ENCODE peak calls at places on chromosomes 12 and 14, in ten cellular contexts. B is breast epithelium; E is IMR-90; C is transverse colon; A is ascending aorta; N is CD4-positive, CD25-positive, alpha-beta regulatory T cell; X is ovary; D is MM.1S; Q is heart right ventricle; F is CD8-positive, alpha-beta T cell. M is an unnamed sample.

GRCh38 chr14:24279301-24280186 is 8.1 kb upstream of the RABGGTA start:
- DNase-seq in B (no peak), E (no peak), C (no peak), A (no peak), N (peak; percentile 44), X (no peak), D (no peak), Q (peak; percentile 68), F (peak; percentile 3), M (peak; percentile 48)

GRCh38 chr14:99930420-99931274 is 134.6 kb upstream of the EVL start:
- DNase-seq in B (no peak), E (no peak), C (no peak), A (peak; percentile 56), N (no peak), X (no peak), D (no peak), Q (no peak), F (no peak), M (no peak)

GRCh38 chr14:101480747-101481530 is 80.4 kb upstream of the DIO3 start:
- DNase-seq in B (no peak), E (peak; percentile 82), C (peak; percentile 6), A (peak; percentile 61), N (no peak), X (peak; percentile 65), D (no peak), Q (no peak), F (no peak), M (no peak)

GRCh38 chr14:37638599-37638998 is 43.2 kb downstream of the TTC6 start:
- DNase-seq in B (no peak), E (no peak), C (no peak), A (no peak), N (no peak), X (no peak), D (no peak), Q (no peak), F (no peak), M (no peak)

GRCh38 chr12:4615667-4616066 is 33.2 kb downstream of the AKAP3 start:
- DNase-seq in B (no peak), E (no peak), C (no peak), A (no peak), N (no peak), X (no peak), D (no peak), Q (no peak), F (no peak), M (no peak)

GRCh38 chr12:82745807-82746206 is 59.1 kb downstream of the TMTC2 start:
- DNase-seq in B (no peak), E (no peak), C (no peak), A (no peak), N (no peak), X (no peak), D (no peak), Q (no peak), F (no peak), M (no peak)

GRCh38 chr12:91202390-91202789 is 19.8 kb upstream of the DCN start:
- DNase-seq in B (no peak), E (no peak), C (no peak), A (no peak), N (no peak), X (no peak), D (no peak), Q (no peak), F (no peak), M (no peak)

GRCh38 chr12:6664902-6665301 is 2.0 kb upstream of the ING4 start:
- DNase-seq in B (no peak), E (no peak), C (no peak), A (no peak), N (no peak), X (no peak), D (no peak), Q (no peak), F (no peak), M (no peak)

GRCh38 chr14:96407980-96408570 is 16.1 kb downstream of the AK7 start:
- DNase-seq in B (no peak), E (no peak), C (no peak), A (no peak), N (no peak), X (no peak), D (no peak), Q (no peak), F (no peak), M (no peak)

GRCh38 chr14:96410119-96410518 is 18.2 kb downstream of the AK7 start:
- DNase-seq in B (no peak), E (no peak), C (no peak), A (no peak), N (no peak), X (no peak), D (no peak), Q (no peak), F (no peak), M (no peak)

GRCh38 chr14:96408608-96409007 is 16.7 kb downstream of the AK7 start:
- DNase-seq in B (no peak), E (no peak), C (no peak), A (no peak), N (no peak), X (no peak), D (no peak), Q (no peak), F (no peak), M (no peak)

GRCh38 chr14:96413526-96413925 is 21.6 kb downstream of the AK7 start:
- DNase-seq in B (no peak), E (no peak), C (no peak), A (no peak), N (no peak), X (no peak), D (no peak), Q (no peak), F (no peak), M (no peak)

DNA sequence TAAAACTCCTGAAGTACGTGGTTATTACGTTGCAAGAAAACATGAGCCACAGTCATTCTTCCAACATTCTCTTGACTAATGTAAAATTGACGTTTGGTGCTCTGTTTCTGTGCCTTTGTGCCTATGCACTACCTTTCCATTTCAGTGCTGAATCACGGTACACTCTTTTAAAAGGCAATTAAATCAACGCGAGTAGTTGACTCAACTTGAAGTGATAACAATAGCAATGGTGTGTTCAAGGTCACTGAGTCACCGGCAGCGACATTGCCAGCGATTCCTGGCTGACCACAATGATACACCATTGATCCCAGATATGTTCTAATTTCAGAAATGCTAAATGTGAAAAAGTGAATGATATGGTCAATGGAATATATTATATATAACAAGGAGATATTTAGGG is 17.8 kb downstream of the AK7 start:
- DNase-seq in B (no peak), E (no peak), C (no peak), A (no peak), N (no peak), X (no peak), D (no peak), Q (no peak), F (no peak), M (no peak)
- H3K27ac ChIP-seq in B (no peak overlapping the region), E (no peak overlapping the region), C (no peak overlapping the region), A (no peak overlapping the region), N (no peak overlapping the region), X (no peak overlapping the region), D (no peak overlapping the region), Q (no peak overlapping the region), F (no peak overlapping the region), M (no peak overlapping the region)

GRCh38 chr14:29925106-29925722 is 2.4 kb downstream of the PRKD1 start:
- DNase-seq in B (no peak), E (peak; percentile 80), C (no peak), A (no peak), N (no peak), X (no peak), D (no peak), Q (no peak), F (no peak), M (no peak)
- H3K27ac ChIP-seq in B (no peak overlapping the region), E (peak overlapping the region; percentile 16), C (no peak overlapping the region), A (no peak overlapping the region), N (no peak overlapping the region), X (no peak overlapping the region), D (no peak overlapping the region), Q (no peak overlapping the region), F (no peak overlapping the region), M (no peak overlapping the region)

GRCh38 chr14:51534623-51535022 is 117.1 kb upstream of the FRMD6 start:
- DNase-seq in B (peak; percentile 77), E (peak; percentile 67), C (no peak), A (no peak), N (no peak), X (no peak), D (no peak), Q (peak; percentile 16), F (no peak), M (no peak)

GRCh38 chr14:51535443-51536044 is 116.2 kb upstream of the FRMD6 start:
- DNase-seq in B (no peak), E (no peak), C (no peak), A (no peak), N (no peak), X (no peak), D (no peak), Q (no peak), F (no peak), M (no peak)

GRCh38 chr14:51533160-51533559 is 118.5 kb upstream of the FRMD6 start:
- DNase-seq in B (no peak), E (peak; percentile 86), C (no peak), A (no peak), N (no peak), X (no peak), D (no peak), Q (no peak), F (no peak), M (no peak)

GRCh38 chr14:51529731-51530130 is 122.0 kb upstream of the FRMD6 start:
- DNase-seq in B (no peak), E (no peak), C (no peak), A (no peak), N (no peak), X (no peak), D (no peak), Q (no peak), F (no peak), M (no peak)

DNA sequence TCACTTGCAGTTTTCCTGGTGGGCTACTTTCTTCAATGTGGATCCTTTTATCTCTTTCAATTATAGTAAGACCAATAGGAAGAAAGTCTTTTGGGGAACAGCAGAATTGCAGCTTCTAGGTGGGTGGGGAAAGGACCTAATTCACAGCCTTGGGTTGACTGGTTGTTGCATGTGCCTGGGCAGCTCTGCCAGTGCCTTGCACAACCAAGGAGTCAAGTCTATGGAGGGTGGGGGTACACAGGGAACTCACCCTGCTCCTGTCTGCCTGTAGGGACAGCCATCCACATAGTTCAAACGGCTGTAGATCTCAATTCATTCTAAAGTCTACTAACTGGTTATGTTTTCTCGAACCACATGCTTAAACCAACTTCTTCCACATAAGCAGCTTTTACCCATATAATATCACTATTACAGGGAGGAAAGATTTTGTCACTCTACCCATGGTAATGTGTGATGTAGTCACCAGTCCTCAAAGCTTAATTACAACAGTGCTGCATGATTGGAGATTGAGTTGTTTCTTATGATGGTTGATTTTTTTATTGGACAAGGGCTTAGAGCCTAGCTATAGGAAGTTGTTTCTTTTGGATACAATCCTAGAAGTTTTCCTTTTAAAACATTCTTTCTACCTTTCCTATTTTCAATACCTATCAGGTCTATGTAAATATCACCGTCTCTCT is 117.7 kb upstream of the FRMD6 start:
- DNase-seq in B (no peak), E (no peak), C (no peak), A (no peak), N (no peak), X (no peak), D (no peak), Q (no peak), F (no peak), M (no peak)
- H3K27ac ChIP-seq in B (peak overlapping the region; percentile 75), E (no peak overlapping the region), C (no peak overlapping the region), A (no peak overlapping the region), N (no peak overlapping the region), X (no peak overlapping the region), D (no peak overlapping the region), Q (no peak overlapping the region), F (no peak overlapping the region), M (no peak overlapping the region)

GRCh38 chr14:89337912-89338311 is 79.1 kb downstream of the FOXN3 start:
- DNase-seq in B (no peak), E (peak; percentile 29), C (no peak), A (no peak), N (no peak), X (no peak), D (no peak), Q (peak; percentile 40), F (no peak), M (no peak)

GRCh38 chr14:89339579-89339978 is 77.5 kb downstream of the FOXN3 start:
- DNase-seq in B (no peak), E (no peak), C (no peak), A (no peak), N (no peak), X (no peak), D (no peak), Q (no peak), F (no peak), M (no peak)

GRCh38 chr14:89337161-89337560 is 79.9 kb downstream of the FOXN3 start:
- DNase-seq in B (no peak), E (no peak), C (no peak), A (no peak), N (no peak), X (no peak), D (no peak), Q (no peak), F (no peak), M (no peak)

GRCh38 chr14:89339158-89339557 is 77.9 kb downstream of the FOXN3 start:
- DNase-seq in B (no peak), E (no peak), C (no peak), A (no peak), N (no peak), X (no peak), D (no peak), Q (no peak), F (no peak), M (no peak)

DNA sequence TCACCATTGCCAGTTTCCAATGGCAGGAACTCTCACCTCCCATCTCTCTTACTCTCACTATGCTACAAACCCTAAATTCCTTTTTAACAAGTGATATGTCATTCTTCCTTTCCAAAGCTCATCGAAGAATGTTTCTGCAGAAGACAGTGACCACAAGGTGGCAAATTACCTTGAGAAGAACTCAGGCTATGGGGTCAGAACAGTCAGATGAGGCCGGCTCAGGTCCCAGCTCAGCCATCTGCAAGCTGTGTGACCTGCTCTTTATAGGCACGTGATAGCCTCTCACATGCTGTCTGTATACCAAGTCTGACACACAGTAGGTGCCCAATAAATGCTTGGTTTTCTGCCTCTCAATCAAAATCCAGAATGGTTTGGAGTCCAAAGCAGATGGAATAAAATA is 80.7 kb downstream of the FOXN3 start:
- DNase-seq in B (no peak), E (no peak), C (no peak), A (no peak), N (no peak), X (no peak), D (no peak), Q (no peak), F (no peak), M (no peak)
- H3K27ac ChIP-seq in B (peak overlapping the region; percentile 36), E (no peak overlapping the region), C (no peak overlapping the region), A (peak overlapping the region; percentile 10), N (no peak overlapping the region), X (no peak overlapping the region), D (no peak overlapping the region), Q (no peak overlapping the region), F (no peak overlapping the region), M (no peak overlapping the region)

M was measured in left ventricle myocardium inferior.